ENCODE peak calls at places on chromosomes 3 and 15, in nine cellular contexts. O, F, B, W, S, Q, V, U and K are unnamed samples.

GRCh38 chr15:40092416-40093223 is 16.1 kb downstream of the BMF start:
- DNase-seq in O (peak), F (no peak), B (no peak), W (no peak), S (no peak), Q (no peak), V (peak), U (no peak), K (no peak)

GRCh38 chr3:133942761-133943535 is 47.3 kb upstream of the RAB6B start:
- DNase-seq in O (no peak), F (no peak), B (no peak), W (no peak), S (no peak), Q (no peak), V (no peak), U (no peak), K (no peak)

GRCh38 chr3:72275296-72275820 is 490.4 kb upstream of the PROK2 start:
- DNase-seq in O (no peak), F (no peak), B (peak), W (no peak), S (no peak), Q (no peak), V (no peak), U (no peak), K (no peak)

GRCh38 chr3:109973733-109974132 is 636.4 kb upstream of the DPPA4 start:
- DNase-seq in O (no peak), F (no peak), B (no peak), W (no peak), S (no peak), Q (no peak), V (peak), U (no peak), K (no peak)

GRCh38 chr3:72485649-72486048 is 362.6 kb downstream of the SHQ1 start:
- DNase-seq in O (peak), F (no peak), B (no peak), W (no peak), S (no peak), Q (peak), V (no peak), U (no peak), K (no peak)

GRCh38 chr3:148625991-148626390 is 71.7 kb upstream of the AGTR1 start:
- DNase-seq in O (no peak), F (no peak), B (no peak), W (no peak), S (no peak), Q (no peak), V (peak), U (no peak), K (no peak)

GRCh38 chr15:61545763-61546162 is 316.7 kb upstream of the RORA start:
- DNase-seq in O (no peak), F (no peak), B (no peak), W (no peak), S (no peak), Q (no peak), V (no peak), U (no peak), K (no peak)

GRCh38 chr3:152031321-152031720 is 157.9 kb downstream of the SUCNR1 start:
- DNase-seq in O (no peak), F (no peak), B (no peak), W (no peak), S (no peak), Q (no peak), V (peak), U (no peak), K (no peak)

GRCh38 chr3:151146071-151146730 is 56.8 kb downstream of the GPR171 start:
- DNase-seq in O (peak), F (peak), B (peak), W (peak), S (peak), Q (peak), V (peak), U (peak), K (peak)

GRCh38 chr15:40436116-40436891 is 4.4 kb upstream of the BAHD1 start:
- DNase-seq in O (peak), F (no peak), B (no peak), W (no peak), S (no peak), Q (no peak), V (no peak), U (no peak), K (no peak)

GRCh38 chr3:14137445-14137844 is 12.6 kb downstream of the TMEM43 start:
- DNase-seq in O (no peak), F (no peak), B (no peak), W (no peak), S (no peak), Q (no peak), V (no peak), U (no peak), K (no peak)

GRCh38 chr3:67662733-67663132 is 8.3 kb upstream of the SUCLG2 start:
- DNase-seq in O (no peak), F (peak), B (no peak), W (no peak), S (no peak), Q (no peak), V (no peak), U (no peak), K (no peak)

DNA sequence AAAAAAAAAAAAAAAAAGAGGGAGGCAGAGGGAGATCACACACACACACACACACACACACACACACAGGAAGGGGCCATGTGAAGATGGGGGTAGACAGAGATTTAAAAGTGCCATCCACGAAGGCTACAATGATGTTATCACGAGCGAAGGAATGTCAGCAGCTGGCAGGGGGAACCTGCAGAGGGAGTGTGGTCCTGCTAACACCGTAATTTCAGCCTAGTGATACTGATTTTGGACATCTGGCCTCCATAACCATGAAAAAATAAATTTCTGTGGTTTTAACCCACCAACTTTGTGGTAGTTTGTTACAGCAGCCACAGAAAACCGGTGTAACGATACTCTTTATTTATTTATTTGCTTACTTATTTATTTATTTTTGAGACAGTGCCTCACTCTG is 76.0 kb downstream of the TMCO5A start:
- DNase-seq in O (no peak), F (no peak), B (no peak), W (no peak), S (no peak), Q (no peak), V (no peak), U (no peak), K (no peak)
- TF ChIP-seq CTCF in O (no peak), F (no peak), B (no peak), W (no peak), S (no peak), Q (no peak), V (no peak), U (no peak), K (peak)

DNA sequence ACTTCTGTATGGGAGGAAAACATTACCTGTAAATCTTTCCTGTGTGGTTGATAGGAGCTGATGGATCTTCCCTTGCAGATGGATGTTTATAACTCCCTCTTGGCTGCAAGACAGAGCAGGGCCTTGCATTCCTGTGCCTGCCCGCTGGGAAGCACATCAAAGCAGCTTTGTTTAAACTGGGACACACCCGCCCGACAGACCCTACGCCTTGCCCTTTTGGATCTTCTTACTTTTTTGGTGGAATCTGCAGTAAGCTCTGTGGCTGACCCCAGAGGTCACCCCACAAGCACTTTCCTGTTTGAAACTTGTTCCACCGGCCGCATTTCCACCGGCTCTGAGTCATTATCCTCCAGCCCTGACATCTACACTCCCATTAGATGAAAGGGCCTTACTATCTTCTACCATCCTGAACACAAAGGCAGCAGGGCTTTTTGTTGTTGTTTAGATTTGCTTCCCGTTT is 244.1 kb upstream of the STT3B start:
- DNase-seq in O (no peak), F (peak), B (no peak), W (peak), S (peak), Q (no peak), V (peak), U (peak), K (no peak)
- TF ChIP-seq CTCF in O (no peak), F (no peak), B (no peak), W (no peak), S (no peak), Q (no peak), V (no peak), U (no peak), K (no peak)

GRCh38 chr15:92898988-92899909 is 875 bp upstream of the CHD2 start:
- DNase-seq in O (no peak), F (no peak), B (no peak), W (no peak), S (no peak), Q (no peak), V (peak), U (peak), K (no peak)
- TF ChIP-seq CTCF in O (peak), F (peak), B (no peak), W (peak), S (peak), Q (no peak), V (peak), U (peak), K (peak)

GRCh38 chr3:135107043-135107442 is 312.0 kb downstream of the EPHB1 start:
- DNase-seq in O (no peak), F (no peak), B (no peak), W (no peak), S (no peak), Q (no peak), V (no peak), U (no peak), K (no peak)

GRCh38 chr3:135099734-135100348 is 304.8 kb downstream of the EPHB1 start:
- DNase-seq in O (no peak), F (no peak), B (no peak), W (no peak), S (no peak), Q (no peak), V (no peak), U (no peak), K (no peak)

GRCh38 chr3:135106445-135106844 is 311.4 kb downstream of the EPHB1 start:
- DNase-seq in O (no peak), F (peak), B (no peak), W (peak), S (peak), Q (no peak), V (peak), U (no peak), K (no peak)

GRCh38 chr3:135100349-135100741 is 305.3 kb downstream of the EPHB1 start:
- DNase-seq in O (no peak), F (no peak), B (no peak), W (no peak), S (no peak), Q (no peak), V (no peak), U (no peak), K (no peak)

GRCh38 chr3:135103913-135104312 is 308.9 kb downstream of the EPHB1 start:
- DNase-seq in O (no peak), F (no peak), B (no peak), W (no peak), S (no peak), Q (no peak), V (no peak), U (no peak), K (no peak)
- TF ChIP-seq CTCF in O (no peak), F (no peak), B (no peak), W (no peak), S (no peak), Q (no peak), V (no peak), U (no peak), K (no peak)